ENCODE peak calls at places on chromosomes 13 and 19, in six cellular contexts. C is SK-N-SH, N is GM23248, K is K562, V is PC-3, A is astrocyte. U is an unnamed sample.

GRCh38 chr13:92658293-92658692 is 568.3 kb upstream of the GPC6 start:
- DNase-seq in C (no peak), N (no peak), K (no peak), V (no peak), A (no peak), U (no peak)

GRCh38 chr19:10603084-10603872 is 16.2 kb upstream of the AP1M2 start:
- DNase-seq in C (peak; percentile 53), N (no peak), K (peak; percentile 44), V (no peak), A (no peak), U (no peak)

GRCh38 chr19:43667524-43668405 is 2.2 kb downstream of the PLAUR start:
- DNase-seq in C (no peak), N (no peak), K (peak; percentile 59), V (no peak), A (no peak), U (no peak)

GRCh38 chr19:55487884-55488687 is at the start of gene SSC5D:
- DNase-seq in C (peak; percentile 78), N (peak; percentile 70), K (peak; percentile 70), V (no peak), A (peak; percentile 47), U (no peak)

GRCh38 chr13:50713849-50714248 is 129.6 kb downstream of the DLEU7 start:
- DNase-seq in C (no peak), N (peak; percentile 78), K (no peak), V (peak; percentile 31), A (peak; percentile 98), U (no peak)

GRCh38 chr19:50261446-50261970 is 58.1 kb downstream of the MYH14 start:
- DNase-seq in C (no peak), N (no peak), K (no peak), V (no peak), A (no peak), U (no peak)

GRCh38 chr13:30331331-30331771 is 24.0 kb upstream of the KATNAL1 start:
- DNase-seq in C (no peak), N (peak; percentile 14), K (no peak), V (no peak), A (no peak), U (no peak)

GRCh38 chr19:43639507-43640423 is at the start of gene CADM4:
- DNase-seq in C (peak; percentile 93), N (peak; percentile 17), K (peak; percentile 85), V (no peak), A (no peak), U (no peak)

GRCh38 chr19:32359581-32359980 is 14.2 kb downstream of the ZNF507 start:
- DNase-seq in C (no peak), N (no peak), K (no peak), V (no peak), A (no peak), U (no peak)

GRCh38 chr19:31139871-31140505 is 209.2 kb downstream of the TSHZ3 start:
- DNase-seq in C (no peak), N (peak; percentile 92), K (no peak), V (peak; percentile 14), A (peak; percentile 93), U (no peak)

GRCh38 chr13:36685912-36686311 is 12.1 kb downstream of the SERTM1 start:
- DNase-seq in C (no peak), N (peak; percentile 63), K (no peak), V (peak; percentile 13), A (peak; percentile 73), U (no peak)

GRCh38 chr19:44180968-44181367 is 16.1 kb downstream of the ZNF226 start:
- DNase-seq in C (no peak), N (no peak), K (no peak), V (no peak), A (no peak), U (no peak)

GRCh38 chr13:62375653-62376052 is 960.0 kb upstream of the PCDH20 start:
- DNase-seq in C (no peak), N (no peak), K (no peak), V (no peak), A (no peak), U (no peak)

GRCh38 chr19:30799854-30800755 is 427.9 kb downstream of the ZNF536 start:
- DNase-seq in C (no peak), N (peak; percentile 59), K (peak; percentile 75), V (no peak), A (no peak), U (peak; percentile 15)

GRCh38 chr19:49988433-49988832 is 27.5 kb upstream of the SIGLEC11 start:
- DNase-seq in C (no peak), N (peak; percentile 80), K (no peak), V (peak; percentile 87), A (peak; percentile 70), U (no peak)

GRCh38 chr13:41682001-41682400 is 224.7 kb downstream of the RGCC start:
- DNase-seq in C (no peak), N (no peak), K (no peak), V (no peak), A (no peak), U (no peak)

GRCh38 chr13:50403311-50403710 is 388.1 kb downstream of the KCNRG start:
- DNase-seq in C (no peak), N (no peak), K (no peak), V (peak; percentile 19), A (no peak), U (no peak)

GRCh38 chr13:71786815-71787214 is 80.2 kb downstream of the DACH1 start:
- DNase-seq in C (no peak), N (no peak), K (no peak), V (no peak), A (no peak), U (no peak)

GRCh38 chr19:17107546-17108452 is 32.2 kb downstream of the MYO9B start:
- DNase-seq in C (peak; percentile 57), N (peak; percentile 99), K (no peak), V (peak; percentile 99), A (peak; percentile 91), U (no peak)

GRCh38 chr19:15684828-15685227 is 11.9 kb downstream of the CYP4F12 start:
- DNase-seq in C (no peak), N (no peak), K (peak; percentile 29), V (peak; percentile 21), A (no peak), U (no peak)

GRCh38 chr13:84686973-84687372 is 804.7 kb upstream of the SLITRK1 start:
- DNase-seq in C (no peak), N (no peak), K (no peak), V (no peak), A (no peak), U (no peak)

GRCh38 chr13:112954488-112955270 is 14.3 kb upstream of the MCF2L start:
- DNase-seq in C (no peak), N (no peak), K (no peak), V (no peak), A (no peak), U (no peak)

GRCh38 chr13:45207319-45207718 is 6.5 kb upstream of the KCTD4 start:
- DNase-seq in C (no peak), N (no peak), K (no peak), V (no peak), A (no peak), U (no peak)

DNA sequence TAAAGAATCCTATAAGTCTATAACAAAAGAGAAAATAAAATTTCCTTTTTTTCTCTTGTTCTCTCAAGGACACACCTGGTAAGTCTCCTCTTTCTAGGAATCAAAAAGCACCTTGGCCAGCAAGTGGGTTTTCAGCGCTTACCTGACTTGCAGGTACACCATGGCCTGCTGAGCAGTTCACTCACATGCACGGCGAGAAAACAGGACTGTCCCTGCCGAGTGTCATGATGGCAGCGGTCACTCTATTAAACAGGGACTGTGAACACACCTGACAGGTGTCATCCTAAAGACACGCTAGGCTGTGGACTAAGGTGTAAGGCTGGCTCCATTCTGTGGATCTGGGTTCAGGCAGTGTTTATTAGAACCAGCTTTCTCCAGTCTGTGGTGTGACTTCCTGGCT is 170.2 kb downstream of the TEX29 start:
- DNase-seq in C (no peak), N (no peak), K (no peak), V (no peak), A (no peak), U (no peak)
- H3K4me2 ChIP-seq in C (no peak overlapping the region), N (no peak overlapping the region), K (no peak overlapping the region), V (no peak overlapping the region), A (no peak overlapping the region), U (no peak overlapping the region)

GRCh38 chr19:14112051-14112808 is 5.3 kb downstream of the PRKACA start:
- DNase-seq in C (no peak), N (peak; percentile 51), K (no peak), V (no peak), A (no peak), U (no peak)
- H3K4me1 ChIP-seq in C (peaks cover 5% of the 10 kb centered on the region), N (peaks cover 30% of the 10 kb centered on the region), K (peaks cover 32% of the 10 kb centered on the region), V (peaks cover 10% of the 10 kb centered on the region), A (peaks cover 27% of the 10 kb centered on the region), U (peaks cover 18% of the 10 kb centered on the region)

DNA sequence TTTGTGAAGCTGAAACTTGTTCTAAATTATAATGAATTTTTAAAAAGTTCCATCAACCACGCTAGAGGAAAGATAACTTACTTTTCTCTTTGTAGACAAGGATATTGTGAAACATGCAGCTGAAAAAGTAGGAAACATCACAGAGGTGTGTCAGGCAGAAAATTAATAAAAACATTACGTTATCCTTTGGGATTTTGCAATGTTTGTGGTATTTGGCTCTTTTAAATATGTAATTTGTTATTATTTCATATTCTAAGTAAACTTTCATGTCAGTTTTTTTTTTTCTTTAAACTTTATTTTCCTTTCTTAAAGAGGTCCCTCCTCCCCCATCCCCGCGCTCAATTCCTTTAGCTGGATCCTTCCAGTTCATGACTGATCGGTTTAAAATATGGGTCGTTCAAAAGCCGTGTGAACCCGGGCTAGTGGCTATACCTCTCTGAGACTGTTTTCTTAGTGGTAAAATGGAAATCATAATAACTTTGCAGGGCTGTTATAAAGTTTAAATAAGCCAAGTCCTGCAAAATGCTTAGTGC is 745 bp upstream of the CCDC61 start:
- DNase-seq in C (no peak), N (peak; percentile 74), K (no peak), V (no peak), A (no peak), U (no peak)
- H2AFZ ChIP-seq in C (peak overlapping the region; percentile 90), N (peak overlapping the region; percentile 94), K (peak overlapping the region; percentile 85), V (peak overlapping the region; percentile 97), A (peak overlapping the region; percentile 69), U (peak overlapping the region; percentile 91)

DNA sequence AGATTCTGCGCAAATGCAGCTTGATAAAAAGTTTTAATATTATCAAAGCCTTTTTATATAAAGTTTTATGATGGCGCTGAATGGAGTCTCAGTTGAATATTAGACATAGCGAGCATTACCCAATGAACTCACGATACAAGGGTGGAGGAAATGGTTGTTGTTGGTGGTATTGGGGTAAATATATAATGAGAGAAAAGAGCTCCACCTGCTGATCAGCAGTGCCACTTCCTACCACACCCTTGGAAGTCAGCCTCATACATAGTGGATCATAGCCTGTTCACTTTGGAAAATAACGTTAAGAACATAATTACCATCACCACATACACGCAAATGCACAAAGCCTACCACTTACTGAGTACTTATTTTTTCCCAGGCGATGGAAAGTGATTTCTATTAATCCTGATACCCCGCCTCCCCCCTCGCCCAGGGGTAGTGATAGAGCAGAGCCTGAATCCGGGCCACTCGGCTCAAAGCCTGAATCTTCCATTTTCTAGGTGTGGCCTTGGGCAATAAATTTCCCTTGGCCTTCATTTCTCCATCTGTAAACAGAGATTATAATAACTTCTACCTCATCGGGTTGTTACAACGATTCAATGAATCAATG is 358.3 kb downstream of the KLF5 start:
- DNase-seq in C (peak; percentile 9), N (peak; percentile 26), K (peak; percentile 34), V (peak; percentile 64), A (no peak), U (no peak)
- H3K4me2 ChIP-seq in C (no peak overlapping the region), N (no peak overlapping the region), K (peak overlapping the region; percentile 63), V (no peak overlapping the region), A (no peak overlapping the region), U (no peak overlapping the region)

U was measured in MM.1S.